ENCODE peak calls at places on chromosome 14, in five cellular contexts. R is T47D; W is iris pigment epithelial cell; E is AG04450; L is stimulated activated CD8-positive, alpha-beta memory T cell treated with anti-CD3 and anti-CD28 coated beads, Interleukin-2, amount 100 ng/mL, for 48 hours. I is an unnamed sample.

GRCh38 chr14:99524804-99525698 is 43.8 kb downstream of the CCNK start:
- DNase-seq in E (no peak), W (peak; percentile 33), L (no peak), R (peak; percentile 63), I (no peak)

GRCh38 chr14:35402323-35403084 is 2.0 kb downstream of the NFKBIA start:
- DNase-seq in W (no peak), R (no peak), L (no peak), E (no peak), I (no peak)

GRCh38 chr14:91893659-91894058 is 26.3 kb upstream of the TC2N start:
- DNase-seq in W (no peak), E (no peak), L (peak; percentile 30), R (no peak), I (no peak)

GRCh38 chr14:61493996-61494395 is 172.6 kb downstream of the PRKCH start:
- DNase-seq in E (no peak), W (no peak), L (no peak), R (no peak), I (no peak)

GRCh38 chr14:99534863-99535262 is 53.7 kb downstream of the CCNK start:
- DNase-seq in E (no peak), W (no peak), L (no peak), R (no peak), I (no peak)

GRCh38 chr14:100899841-100900771 is 3.4 kb downstream of the RTL1 start:
- DNase-seq in W (no peak), R (peak; percentile 9), E (no peak), L (no peak), I (no peak)

GRCh38 chr14:41636492-41637392 is 30.1 kb downstream of the LRFN5 start:
- DNase-seq in R (peak; percentile 19), W (peak; percentile 26), L (no peak), E (no peak), I (no peak)

GRCh38 chr14:62645649-62646048 is 399.6 kb downstream of the KCNH5 start:
- DNase-seq in W (peak; percentile 34), R (no peak), L (no peak), E (peak; percentile 39), I (no peak)

GRCh38 chr14:35506461-35506860 is 27.5 kb upstream of the INSM2 start:
- DNase-seq in W (no peak), E (no peak), R (peak; percentile 54), L (no peak), I (no peak)

GRCh38 chr14:31020834-31021575 is 4.4 kb upstream of the AP4S1 start:
- DNase-seq in E (no peak), W (no peak), L (no peak), R (no peak), I (no peak)

GRCh38 chr14:104114421-104115130 is 23.8 kb upstream of the KIF26A start:
- DNase-seq in R (no peak), W (no peak), E (no peak), L (no peak), I (no peak)

GRCh38 chr14:75229923-75230792 is 48.5 kb upstream of the FOS start:
- DNase-seq in E (no peak), R (peak; percentile 76), W (peak; percentile 79), L (no peak), I (no peak)

GRCh38 chr14:92792885-92793284 is 1.2 kb upstream of the GOLGA5 start:
- DNase-seq in R (peak; percentile 57), W (peak; percentile 44), E (no peak), L (no peak), I (no peak)